ENCODE peak calls at places on chromosomes 16 and 17, in nine cellular contexts. One of them, this sample, is unnamed.

GRCh38 chr16:85338989-85339388 is 226.7 kb upstream of the CIBAR2 start:
- DNase-seq in skeletal muscle cell: no peak
- DNase-seq in stomach: no peak
- DNase-seq in aorta: no peak
- DNase-seq in fibroblast of pulmonary artery: no peak
- DNase-seq in thoracic aorta: no peak
- DNase-seq in adipocyte: no peak
- DNase-seq in CD8-positive, alpha-beta memory T cell: no peak
- DNase-seq in K562: no peak
- DNase-seq in this sample: no peak

GRCh38 chr17:75090871-75091854 is 3.4 kb downstream of the SLC16A5 start:
- DNase-seq in aorta: no peak
- DNase-seq in fibroblast of pulmonary artery: no peak
- DNase-seq in stomach: peak
- DNase-seq in CD8-positive, alpha-beta memory T cell: no peak
- DNase-seq in K562: peak
- DNase-seq in adipocyte: no peak
- DNase-seq in thoracic aorta: no peak
- DNase-seq in skeletal muscle cell: no peak
- DNase-seq in this sample: no peak

GRCh38 chr17:2233441-2233947 is 70.1 kb downstream of the SMG6 start:
- DNase-seq in stomach: no peak
- DNase-seq in adipocyte: peak
- DNase-seq in CD8-positive, alpha-beta memory T cell: no peak
- DNase-seq in skeletal muscle cell: peak
- DNase-seq in thoracic aorta: peak
- DNase-seq in aorta: no peak
- DNase-seq in K562: no peak
- DNase-seq in fibroblast of pulmonary artery: peak
- DNase-seq in this sample: no peak

GRCh38 chr16:54750249-54750648 is 180.4 kb upstream of the IRX5 start:
- DNase-seq in adipocyte: no peak
- DNase-seq in aorta: no peak
- DNase-seq in CD8-positive, alpha-beta memory T cell: no peak
- DNase-seq in skeletal muscle cell: no peak
- DNase-seq in fibroblast of pulmonary artery: no peak
- DNase-seq in thoracic aorta: no peak
- DNase-seq in stomach: no peak
- DNase-seq in K562: no peak
- DNase-seq in this sample: no peak

GRCh38 chr17:48593126-48593829 is at the start of gene HOXB5:
- DNase-seq in adipocyte: no peak
- DNase-seq in aorta: peak
- DNase-seq in skeletal muscle cell: no peak
- DNase-seq in thoracic aorta: no peak
- DNase-seq in fibroblast of pulmonary artery: no peak
- DNase-seq in CD8-positive, alpha-beta memory T cell: no peak
- DNase-seq in K562: no peak
- DNase-seq in stomach: no peak
- DNase-seq in this sample: no peak

GRCh38 chr16:23700509-23700908 is 12.5 kb downstream of the ERN2 start:
- DNase-seq in stomach: no peak
- DNase-seq in CD8-positive, alpha-beta memory T cell: no peak
- DNase-seq in adipocyte: no peak
- DNase-seq in K562: peak
- DNase-seq in thoracic aorta: no peak
- DNase-seq in skeletal muscle cell: no peak
- DNase-seq in aorta: peak
- DNase-seq in fibroblast of pulmonary artery: no peak
- DNase-seq in this sample: no peak

GRCh38 chr16:3542153-3542550 is 35.1 kb downstream of the NLRC3 start:
- DNase-seq in skeletal muscle cell: no peak
- DNase-seq in thoracic aorta: no peak
- DNase-seq in fibroblast of pulmonary artery: no peak
- DNase-seq in CD8-positive, alpha-beta memory T cell: no peak
- DNase-seq in aorta: no peak
- DNase-seq in stomach: no peak
- DNase-seq in K562: no peak
- DNase-seq in adipocyte: no peak
- DNase-seq in this sample: no peak

GRCh38 chr16:56189990-56190902 is 1.0 kb upstream of the GNAO1 start:
- DNase-seq in adipocyte: peak
- DNase-seq in stomach: no peak
- DNase-seq in aorta: peak
- DNase-seq in thoracic aorta: no peak
- DNase-seq in K562: no peak
- DNase-seq in fibroblast of pulmonary artery: peak
- DNase-seq in skeletal muscle cell: no peak
- DNase-seq in CD8-positive, alpha-beta memory T cell: no peak
- DNase-seq in this sample: no peak

DNA sequence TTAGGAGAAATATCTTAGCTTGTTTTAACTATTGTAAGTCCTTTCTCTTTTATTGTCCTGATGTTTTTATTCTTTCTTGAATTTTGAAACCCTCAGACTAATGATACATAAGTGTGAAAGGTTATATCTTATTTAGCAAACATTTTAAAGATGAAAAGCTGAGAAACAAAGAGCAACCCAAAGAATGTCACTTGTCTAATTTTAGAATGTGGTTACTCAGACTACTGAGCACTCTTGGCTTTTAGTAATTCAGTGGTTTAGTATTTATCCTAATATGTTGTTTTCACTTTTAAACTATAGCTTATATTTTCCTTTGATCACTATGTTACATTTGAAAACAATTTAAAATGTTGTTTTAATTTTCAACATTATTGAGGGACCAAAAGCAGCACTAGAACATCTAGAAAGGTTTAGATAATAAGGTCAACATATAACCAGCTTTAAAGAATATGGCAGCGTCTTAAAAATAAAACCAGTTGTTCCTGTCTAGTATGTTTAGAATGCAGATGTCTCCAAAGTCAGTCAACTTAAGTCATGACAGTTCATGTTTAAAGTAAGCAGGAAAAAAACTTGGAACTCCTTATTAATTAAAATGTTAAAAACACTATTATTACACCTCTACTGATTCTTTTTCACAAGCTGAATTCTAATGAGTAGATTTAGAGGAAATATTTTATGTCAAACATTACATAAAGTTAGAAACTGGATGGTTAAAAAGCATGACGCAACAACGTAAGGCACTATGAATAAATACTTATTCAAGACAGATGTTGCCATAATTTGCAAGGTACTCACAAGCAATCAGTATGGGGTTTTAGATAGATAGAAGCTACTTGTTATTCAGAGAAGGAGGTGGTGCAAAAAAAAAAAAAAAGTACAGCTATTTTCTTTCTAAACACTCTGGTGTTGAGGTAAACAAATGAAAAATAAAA is 2.4 kb downstream of the MBTD1 start:
- DNase-seq in skeletal muscle cell: no peak
- DNase-seq in aorta: no peak
- DNase-seq in fibroblast of pulmonary artery: peak
- DNase-seq in CD8-positive, alpha-beta memory T cell: no peak
- DNase-seq in thoracic aorta: no peak
- DNase-seq in adipocyte: peak
- DNase-seq in K562: no peak
- DNase-seq in stomach: no peak
- DNase-seq in this sample: no peak
- H3K4me3 ChIP-seq in skeletal muscle cell: no peak
- H3K4me3 ChIP-seq in aorta: no peak
- H3K4me3 ChIP-seq in fibroblast of pulmonary artery: no peak
- H3K4me3 ChIP-seq in CD8-positive, alpha-beta memory T cell: no peak
- H3K4me3 ChIP-seq in thoracic aorta: no peak
- H3K4me3 ChIP-seq in adipocyte: peak
- H3K4me3 ChIP-seq in K562: peak
- H3K4me3 ChIP-seq in stomach: no peak
- H3K4me3 ChIP-seq in this sample: no peak

GRCh38 chr17:80221401-80221800 is 1.2 kb downstream of the SLC26A11 start:
- DNase-seq in aorta: no peak
- DNase-seq in CD8-positive, alpha-beta memory T cell: no peak
- DNase-seq in fibroblast of pulmonary artery: no peak
- DNase-seq in K562: no peak
- DNase-seq in thoracic aorta: no peak
- DNase-seq in stomach: no peak
- DNase-seq in adipocyte: no peak
- DNase-seq in skeletal muscle cell: no peak
- DNase-seq in this sample: no peak
- H3K4me3 ChIP-seq in aorta: peak
- H3K4me3 ChIP-seq in CD8-positive, alpha-beta memory T cell: no peak
- H3K4me3 ChIP-seq in fibroblast of pulmonary artery: peak
- H3K4me3 ChIP-seq in K562: no peak
- H3K4me3 ChIP-seq in thoracic aorta: peak
- H3K4me3 ChIP-seq in stomach: peak
- H3K4me3 ChIP-seq in adipocyte: peak
- H3K4me3 ChIP-seq in skeletal muscle cell: peak
- H3K4me3 ChIP-seq in this sample: peak

GRCh38 chr17:16488572-16488997 is 3.4 kb downstream of the LRRC75A start:
- DNase-seq in K562: peak
- DNase-seq in thoracic aorta: no peak
- DNase-seq in CD8-positive, alpha-beta memory T cell: no peak
- DNase-seq in adipocyte: no peak
- DNase-seq in skeletal muscle cell: no peak
- DNase-seq in stomach: peak
- DNase-seq in fibroblast of pulmonary artery: no peak
- DNase-seq in aorta: no peak
- DNase-seq in this sample: no peak

GRCh38 chr17:16491131-16491702 is 776 bp downstream of the LRRC75A start:
- DNase-seq in CD8-positive, alpha-beta memory T cell: peak
- DNase-seq in stomach: peak
- DNase-seq in K562: no peak
- DNase-seq in aorta: no peak
- DNase-seq in thoracic aorta: no peak
- DNase-seq in fibroblast of pulmonary artery: no peak
- DNase-seq in adipocyte: peak
- DNase-seq in skeletal muscle cell: no peak
- DNase-seq in this sample: no peak

GRCh38 chr17:16493470-16494048 is 1.6 kb upstream of the LRRC75A start:
- DNase-seq in skeletal muscle cell: no peak
- DNase-seq in CD8-positive, alpha-beta memory T cell: no peak
- DNase-seq in thoracic aorta: no peak
- DNase-seq in aorta: no peak
- DNase-seq in K562: no peak
- DNase-seq in stomach: no peak
- DNase-seq in adipocyte: no peak
- DNase-seq in fibroblast of pulmonary artery: no peak
- DNase-seq in this sample: no peak

GRCh38 chr17:16492613-16493290 is 759 bp upstream of the LRRC75A start:
- DNase-seq in adipocyte: no peak
- DNase-seq in fibroblast of pulmonary artery: no peak
- DNase-seq in stomach: no peak
- DNase-seq in thoracic aorta: no peak
- DNase-seq in CD8-positive, alpha-beta memory T cell: no peak
- DNase-seq in skeletal muscle cell: no peak
- DNase-seq in aorta: no peak
- DNase-seq in K562: no peak
- DNase-seq in this sample: no peak

DNA sequence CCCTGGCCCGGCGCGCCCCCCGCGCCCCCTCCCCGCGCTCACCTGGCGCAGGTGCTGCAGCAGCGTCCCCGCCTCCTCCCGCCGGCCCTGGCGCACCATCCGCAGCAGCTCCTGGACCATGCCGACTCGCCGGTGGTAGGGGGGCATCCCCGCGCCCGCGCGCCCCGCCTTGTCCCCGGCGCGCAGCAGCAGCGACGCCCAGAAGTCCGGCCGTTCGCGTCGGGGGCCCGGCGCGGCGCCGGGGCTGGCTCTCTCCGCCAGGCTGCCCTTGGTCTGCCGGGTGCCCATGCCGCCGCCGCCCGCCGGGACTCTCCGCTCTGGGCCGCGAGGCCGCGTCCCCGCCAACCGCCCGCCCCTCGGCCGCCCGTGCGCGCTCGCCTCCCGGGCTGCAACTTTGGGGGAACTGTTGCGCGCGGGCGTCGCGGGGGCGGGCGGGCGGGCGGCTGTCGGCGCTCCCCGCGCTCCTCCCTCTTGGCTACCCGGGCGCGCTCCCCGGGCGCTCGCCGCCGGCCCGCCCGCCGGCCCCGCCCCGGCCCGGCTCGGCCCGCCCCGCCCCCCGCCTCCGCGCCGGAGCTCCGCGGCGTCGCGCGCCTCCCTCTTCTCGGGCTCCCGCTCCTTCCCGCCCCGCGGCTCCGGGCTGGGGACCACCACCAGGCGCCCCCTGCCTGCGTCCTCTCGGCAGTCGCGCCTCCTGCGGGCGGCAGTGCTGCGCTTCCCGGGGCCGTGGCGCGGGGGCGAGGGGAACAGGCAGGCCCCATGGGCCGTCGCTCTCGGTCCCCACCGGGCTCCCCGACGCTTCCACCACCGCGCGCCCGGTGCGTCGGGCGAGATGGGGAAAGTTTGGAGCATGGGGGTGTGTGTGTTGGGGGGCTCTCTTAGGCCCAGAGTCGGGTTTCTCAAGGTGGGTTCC is at the start of gene LRRC75A:
- DNase-seq in skeletal muscle cell: no peak
- DNase-seq in K562: peak
- DNase-seq in CD8-positive, alpha-beta memory T cell: peak
- DNase-seq in adipocyte: peak
- DNase-seq in fibroblast of pulmonary artery: no peak
- DNase-seq in aorta: peak
- DNase-seq in stomach: peak
- DNase-seq in thoracic aorta: no peak
- DNase-seq in this sample: no peak
- H3K4me3 ChIP-seq in skeletal muscle cell: peak
- H3K4me3 ChIP-seq in K562: peak
- H3K4me3 ChIP-seq in CD8-positive, alpha-beta memory T cell: peak
- H3K4me3 ChIP-seq in adipocyte: peak
- H3K4me3 ChIP-seq in fibroblast of pulmonary artery: peak
- H3K4me3 ChIP-seq in aorta: peak
- H3K4me3 ChIP-seq in stomach: peak
- H3K4me3 ChIP-seq in thoracic aorta: peak
- H3K4me3 ChIP-seq in this sample: peak

DNA sequence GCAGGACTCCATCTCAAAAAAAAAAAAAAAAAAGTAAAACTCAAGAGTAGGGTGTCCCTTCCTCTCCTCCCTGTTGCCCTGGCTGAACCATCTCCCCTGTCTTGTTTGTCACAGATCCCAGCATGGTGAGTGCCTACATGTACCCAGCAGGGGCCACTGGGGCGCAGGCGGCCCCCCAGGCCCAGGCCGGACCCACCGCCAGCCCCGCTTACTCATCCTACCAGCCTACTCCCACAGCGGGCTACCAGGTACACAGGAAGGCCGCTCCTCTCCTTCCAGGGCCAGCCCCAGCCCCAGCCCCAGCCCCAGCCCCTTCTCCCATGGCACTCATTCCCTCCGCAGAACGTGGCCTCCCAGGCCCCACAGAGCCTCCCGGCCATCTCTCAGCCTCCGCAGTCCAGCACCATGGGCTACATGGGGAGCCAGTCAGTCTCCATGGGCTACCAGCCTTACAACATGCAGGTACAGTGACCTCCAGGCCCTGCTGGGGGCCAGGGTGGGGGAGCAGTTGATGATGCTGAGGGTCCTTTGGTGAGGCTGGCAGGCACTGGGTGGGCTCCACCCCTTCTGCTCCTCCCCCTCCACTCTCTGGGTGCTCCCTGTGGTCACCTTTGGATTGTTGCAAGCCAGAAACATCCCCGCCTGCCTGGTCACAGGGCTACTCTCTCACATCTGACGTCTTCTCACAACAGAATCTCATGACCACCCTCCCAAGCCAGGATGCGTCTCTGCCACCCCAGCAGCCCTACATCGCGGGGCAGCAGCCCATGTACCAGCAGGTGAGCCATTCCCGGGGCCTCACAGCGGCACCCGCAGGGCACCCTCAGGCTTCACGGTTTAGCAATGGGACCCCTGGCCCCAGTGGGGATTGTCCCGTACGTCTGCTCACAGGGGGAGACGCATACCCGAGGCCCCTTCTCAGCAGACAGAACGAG is 2.5 kb upstream of the MRPL12 start:
- DNase-seq in skeletal muscle cell: no peak
- DNase-seq in K562: no peak
- DNase-seq in CD8-positive, alpha-beta memory T cell: no peak
- DNase-seq in adipocyte: no peak
- DNase-seq in thoracic aorta: no peak
- DNase-seq in stomach: no peak
- DNase-seq in aorta: no peak
- DNase-seq in fibroblast of pulmonary artery: no peak
- DNase-seq in this sample: no peak
- H3K4me3 ChIP-seq in skeletal muscle cell: no peak
- H3K4me3 ChIP-seq in K562: peak
- H3K4me3 ChIP-seq in CD8-positive, alpha-beta memory T cell: no peak
- H3K4me3 ChIP-seq in adipocyte: no peak
- H3K4me3 ChIP-seq in thoracic aorta: no peak
- H3K4me3 ChIP-seq in stomach: no peak
- H3K4me3 ChIP-seq in aorta: no peak
- H3K4me3 ChIP-seq in fibroblast of pulmonary artery: no peak
- H3K4me3 ChIP-seq in this sample: no peak

This sample was measured in coronary artery.